ENCODE peak calls at places on chromosomes 13 and 19, in ten cellular contexts. S is left ventricle myocardium inferior; L is Right ventricle myocardium inferior; N is naive thymus-derived CD4-positive, alpha-beta T cell; U is neural crest cell; C is SK-N-MC; A is RWPE2; Z is stimulated activated CD4-positive, alpha-beta T cell treated with anti-CD3 and anti-CD28 coated beads, Interleukin-2, amount 100 ng/mL, for 48 hours; P is T-helper 17 cell; Y is activated T-helper 1 cell treated with anti-CD3 and anti-CD28 coated beads, Interleukin-2, amount 50 U/mL, for 16 hours. B is an unnamed sample.

GRCh38 chr19:4694211-4694987 is 24.3 kb upstream of the MYDGF start:
- DNase-seq in S (peak; percentile 62), L (no peak), N (no peak), U (no peak), C (peak; percentile 48), A (peak; percentile 98), Z (no peak), P (no peak), Y (no peak), B (no peak)

GRCh38 chr19:16366433-16367268 is 42.0 kb downstream of the KLF2 start:
- DNase-seq in S (no peak), L (no peak), N (peak; percentile 86), U (no peak), C (no peak), A (no peak), Z (no peak), P (no peak), Y (no peak), B (no peak)

GRCh38 chr19:5285311-5285710 is 55.3 kb downstream of the PTPRS start:
- DNase-seq in S (no peak), L (no peak), N (no peak), U (no peak), C (no peak), A (no peak), Z (no peak), P (no peak), Y (no peak), B (no peak)

GRCh38 chr19:48969276-48970138 is 4.4 kb downstream of the FTL start:
- DNase-seq in S (no peak), L (no peak), N (no peak), U (no peak), C (peak; percentile 73), A (no peak), Z (no peak), P (no peak), Y (no peak), B (peak; percentile 52)

GRCh38 chr13:93690139-93690538 is 463.5 kb downstream of the GPC6 start:
- DNase-seq in S (no peak), L (no peak), N (peak; percentile 2), U (peak; percentile 26), C (peak; percentile 12), A (no peak), Z (no peak), P (no peak), Y (no peak), B (no peak)

GRCh38 chr19:2641332-2641698 is 61.2 kb downstream of the GNG7 start:
- DNase-seq in S (no peak), L (no peak), N (no peak), U (no peak), C (no peak), A (no peak), Z (no peak), P (no peak), Y (no peak), B (no peak)

GRCh38 chr13:113592571-113592970 is 8.0 kb downstream of the TFDP1 start:
- DNase-seq in S (no peak), L (no peak), N (no peak), U (no peak), C (no peak), A (peak; percentile 15), Z (no peak), P (peak; percentile 5), Y (no peak), B (no peak)

GRCh38 chr19:49157445-49158224 is at the start of gene TRPM4:
- DNase-seq in S (peak; percentile 96), L (peak; percentile 96), N (no peak), U (peak; percentile 81), C (no peak), A (peak; percentile 88), Z (peak; percentile 44), P (no peak), Y (no peak), B (peak; percentile 78)

GRCh38 chr13:18946738-18947137 is 234.9 kb downstream of the TUBA3C start:
- DNase-seq in S (no peak), L (no peak), N (no peak), U (no peak), C (no peak), A (no peak), Z (no peak), P (no peak), Y (no peak), B (no peak)

GRCh38 chr13:112711528-112712265 is 21.9 kb downstream of the ATP11A start:
- DNase-seq in S (peak; percentile 77), L (peak; percentile 88), N (peak; percentile 24), U (peak; percentile 31), C (peak; percentile 52), A (peak; percentile 90), Z (peak; percentile 13), P (no peak), Y (no peak), B (peak; percentile 94)

GRCh38 chr13:114148521-114148855 is 16.1 kb upstream of the RASA3 start:
- DNase-seq in S (no peak), L (no peak), N (peak; percentile 97), U (no peak), C (no peak), A (no peak), Z (peak; percentile 65), P (peak; percentile 82), Y (peak; percentile 63), B (no peak)

GRCh38 chr13:98821372-98822237 is 69.1 kb upstream of the SLC15A1 start:
- DNase-seq in S (no peak), L (no peak), N (no peak), U (no peak), C (peak; percentile 92), A (no peak), Z (no peak), P (no peak), Y (no peak), B (no peak)

GRCh38 chr19:13484141-13484540 is 22.1 kb downstream of the CACNA1A start:
- DNase-seq in S (no peak), L (no peak), N (no peak), U (no peak), C (no peak), A (no peak), Z (no peak), P (no peak), Y (no peak), B (no peak)